ENCODE peak calls at places on chromosome 19, in five cellular contexts. X is NCI-H1105 treated with DMSO at 0.1 percent for 48 hours; V is activated gamma-delta T cell; J is CD4-positive, CD25-positive, alpha-beta regulatory T cell; W is SK-MEL-5. D is an unnamed sample.
A peak's percentile ranks its signal among the peaks of the same experiment; 100 is the strongest.

GRCh38 chr19:55372316-55373081 is 2.2 kb upstream of the IL11 start:
- DNase-seq in X (no peak), V (no peak), J (no peak), W (no peak), D (peak; percentile 41)

GRCh38 chr19:532578-533484 is 1.3 kb downstream of the CDC34 start:
- DNase-seq in X (peak; percentile 66), V (no peak), J (no peak), W (peak; percentile 44), D (peak; percentile 74)

GRCh38 chr19:40252395-40252794 is 25.9 kb upstream of the CCNP start:
- DNase-seq in X (no peak), V (no peak), J (no peak), W (no peak), D (no peak)

GRCh38 chr19:55552620-55553019 is 7.3 kb upstream of the SBK3 start:
- DNase-seq in X (no peak), V (no peak), J (no peak), W (peak; percentile 9), D (peak; percentile 84)

GRCh38 chr19:10744848-10745293 is 27.0 kb downstream of the DNM2 start:
- DNase-seq in X (no peak), V (no peak), J (no peak), W (no peak), D (no peak)

GRCh38 chr19:2394054-2394668 is 33.2 kb downstream of the TIMM13 start:
- DNase-seq in X (no peak), V (no peak), J (no peak), W (no peak), D (no peak)

GRCh38 chr19:18589380-18590272 is 1.0 kb downstream of the REX1BD start:
- DNase-seq in X (peak; percentile 89), V (peak; percentile 69), J (peak; percentile 65), W (peak; percentile 78), D (peak; percentile 57)

GRCh38 chr19:33263325-33264023 is 37.8 kb upstream of the SLC7A10 start:
- DNase-seq in X (no peak), V (no peak), J (no peak), W (no peak), D (no peak)

GRCh38 chr19:30742539-30742938 is 370.4 kb downstream of the ZNF536 start:
- DNase-seq in X (no peak), V (no peak), J (no peak), W (no peak), D (no peak)

GRCh38 chr19:55086730-55087541 is 11.3 kb downstream of the EPS8L1 start:
- DNase-seq in X (peak; percentile 90), V (peak; percentile 28), J (peak; percentile 54), W (peak; percentile 21), D (peak; percentile 92)

GRCh38 chr19:17943284-17944221 is 10.7 kb downstream of the CCDC124 start:
- DNase-seq in X (no peak), V (no peak), J (no peak), W (no peak), D (no peak)

GRCh38 chr19:53907193-53907581 is 1.9 kb upstream of the CACNG7 start:
- DNase-seq in X (no peak), V (no peak), J (no peak), W (no peak), D (no peak)

GRCh38 chr19:40542197-40542859 is 34.3 kb upstream of the SHKBP1 start:
- DNase-seq in X (peak; percentile 43), V (no peak), J (no peak), W (no peak), D (peak; percentile 45)

GRCh38 chr19:35155441-35155840 is 906 bp downstream of the FXYD5 start:
- DNase-seq in X (no peak), V (no peak), J (peak; percentile 15), W (no peak), D (no peak)

GRCh38 chr19:16741084-16741483 is 21.4 kb downstream of the NWD1 start:
- DNase-seq in X (no peak), V (no peak), J (no peak), W (no peak), D (no peak)

GRCh38 chr19:46972301-46972700 is 47.3 kb upstream of the NPAS1 start:
- DNase-seq in X (no peak), V (no peak), J (no peak), W (no peak), D (peak; percentile 41)

GRCh38 chr19:57802269-57802668 is 12.4 kb downstream of the ZNF552 start:
- DNase-seq in X (no peak), V (no peak), J (no peak), W (no peak), D (no peak)